ENCODE peak calls at places on chromosome 16, in nine cellular contexts. I is tibial artery, Q is progenitor cell of endocrine pancreas, T is AG04450, F is fibroblast of pulmonary artery, M is type B pancreatic cell, V is bronchial epithelial cell, X is cardiac fibroblast, O is psoas muscle. P is an unnamed sample.

GRCh38 chr16:11161974-11162373 is 94.0 kb downstream of the SOCS1 start:
- DNase-seq in I (no peak), Q (no peak), T (no peak), F (no peak), M (no peak), V (no peak), X (no peak), O (peak; percentile 58), P (no peak)

GRCh38 chr16:64829678-64830077 is 292.2 kb downstream of the CDH11 start:
- DNase-seq in I (no peak), Q (no peak), T (no peak), F (no peak), M (no peak), V (peak; percentile 2), X (no peak), O (no peak), P (no peak)

GRCh38 chr16:55663770-55664677 is 8.2 kb downstream of the SLC6A2 start:
- DNase-seq in I (peak; percentile 12), Q (no peak), T (no peak), F (no peak), M (no peak), V (peak; percentile 93), X (no peak), O (no peak), P (no peak)

GRCh38 chr16:30769379-30770089 is 7.4 kb downstream of the RNF40 start:
- DNase-seq in I (no peak), Q (no peak), T (no peak), F (no peak), M (no peak), V (no peak), X (no peak), O (no peak), P (no peak)

GRCh38 chr16:50578147-50578546 is 30.0 kb downstream of the NKD1 start:
- DNase-seq in I (no peak), Q (no peak), T (no peak), F (no peak), M (no peak), V (peak; percentile 18), X (no peak), O (no peak), P (no peak)

GRCh38 chr16:75052481-75053211 is 53.8 kb downstream of the ZNRF1 start:
- DNase-seq in I (no peak), Q (no peak), T (no peak), F (no peak), M (no peak), V (no peak), X (no peak), O (no peak), P (no peak)

GRCh38 chr16:23318639-23319038 is 16.5 kb downstream of the SCNN1B start:
- DNase-seq in I (peak; percentile 21), Q (no peak), T (no peak), F (no peak), M (no peak), V (peak; percentile 60), X (no peak), O (no peak), P (no peak)

GRCh38 chr16:28086496-28087139 is 23.1 kb upstream of the GSG1L start:
- DNase-seq in I (no peak), Q (no peak), T (no peak), F (no peak), M (no peak), V (no peak), X (no peak), O (no peak), P (no peak)

GRCh38 chr16:49022351-49022963 is 259.2 kb downstream of the CBLN1 start:
- DNase-seq in I (no peak), Q (no peak), T (no peak), F (no peak), M (no peak), V (peak; percentile 85), X (no peak), O (no peak), P (no peak)

GRCh38 chr16:30398660-30399434 is 3.6 kb downstream of the ZNF48 start:
- DNase-seq in I (no peak), Q (no peak), T (no peak), F (no peak), M (no peak), V (no peak), X (no peak), O (no peak), P (no peak)

GRCh38 chr16:70454221-70455034 is at the start of gene FCSK:
- DNase-seq in I (peak; percentile 75), Q (peak; percentile 80), T (peak; percentile 10), F (peak; percentile 69), M (peak; percentile 80), V (peak; percentile 49), X (peak; percentile 78), O (peak; percentile 85), P (no peak)

GRCh38 chr16:68490829-68491575 is 42.7 kb upstream of the SMPD3 start:
- DNase-seq in I (no peak), Q (no peak), T (no peak), F (peak; percentile 9), M (no peak), V (peak; percentile 96), X (peak; percentile 60), O (no peak), P (no peak)

GRCh38 chr16:4517812-4518211 is 20.8 kb downstream of the CDIP1 start:
- DNase-seq in I (no peak), Q (peak; percentile 39), T (no peak), F (peak; percentile 52), M (no peak), V (no peak), X (peak; percentile 28), O (no peak), P (no peak)

GRCh38 chr16:73572135-73572534 is 524.2 kb upstream of the ZFHX3 start:
- DNase-seq in I (no peak), Q (no peak), T (no peak), F (peak; percentile 11), M (no peak), V (no peak), X (no peak), O (peak; percentile 77), P (no peak)

GRCh38 chr16:83473926-83474660 is 333.7 kb upstream of the HSBP1 start:
- DNase-seq in I (no peak), Q (no peak), T (no peak), F (no peak), M (no peak), V (no peak), X (no peak), O (no peak), P (no peak)

DNA sequence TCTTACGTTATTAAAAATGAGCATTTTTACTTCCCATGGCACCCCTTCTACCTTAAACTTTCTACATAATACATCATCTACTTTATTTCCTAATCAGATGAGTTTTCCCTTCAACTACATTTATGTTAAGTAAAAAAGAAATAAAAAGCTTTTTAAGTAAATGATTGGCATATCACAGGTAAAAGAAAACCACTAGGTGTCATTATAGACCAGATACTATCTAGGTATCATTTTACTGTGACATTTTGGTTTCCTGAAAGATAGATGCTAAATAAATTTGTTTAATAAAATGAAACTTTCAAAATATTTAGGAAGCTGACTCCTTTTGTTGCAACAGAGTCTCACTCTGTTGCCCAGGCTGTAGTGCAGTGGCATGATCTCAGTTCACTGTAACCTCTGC is 3.8 kb upstream of the CMTM1 start:
- DNase-seq in I (no peak), Q (no peak), T (no peak), F (no peak), M (no peak), V (peak; percentile 30), X (no peak), O (no peak), P (no peak)
- TF ChIP-seq CTCF in I (no peak), Q (no peak), T (no peak), F (no peak), M (no peak), V (no peak), X (no peak), O (no peak), P (no peak)

DNA sequence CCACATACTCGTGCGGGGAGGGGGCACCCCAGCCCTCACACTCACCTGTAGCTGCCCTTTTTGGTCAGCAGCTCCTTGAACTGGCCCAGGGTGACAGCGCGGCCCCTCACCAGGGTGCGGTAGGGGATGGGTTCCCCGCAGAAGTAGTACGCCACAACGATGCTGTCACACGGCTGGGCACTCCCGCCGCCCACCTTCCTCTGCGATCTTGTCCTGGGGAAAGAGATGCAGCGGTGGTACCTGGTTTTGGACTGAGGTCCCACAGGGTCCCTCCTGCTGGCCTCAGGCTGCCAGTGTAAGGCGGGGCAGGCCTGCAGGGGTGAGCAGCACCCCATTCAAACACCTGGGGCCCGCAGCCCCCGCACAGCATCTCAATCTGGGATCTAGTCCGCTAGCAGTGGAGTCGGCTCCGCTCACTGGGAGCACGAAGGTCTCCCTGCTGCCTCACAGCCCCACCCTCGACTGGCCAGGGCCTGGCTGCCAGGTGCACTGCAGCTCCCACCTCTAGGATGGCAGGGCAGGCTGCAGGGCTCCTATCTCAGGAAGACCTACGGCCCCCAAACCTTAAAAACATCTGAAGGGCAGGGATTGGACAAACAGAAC is 6.5 kb downstream of the PDIA2 start:
- DNase-seq in I (no peak), Q (no peak), T (no peak), F (no peak), M (no peak), V (no peak), X (no peak), O (peak; percentile 39), P (no peak)
- TF ChIP-seq CTCF in I (no peak), Q (no peak), T (no peak), F (no peak), M (no peak), V (no peak), X (no peak), O (no peak), P (no peak)

DNA sequence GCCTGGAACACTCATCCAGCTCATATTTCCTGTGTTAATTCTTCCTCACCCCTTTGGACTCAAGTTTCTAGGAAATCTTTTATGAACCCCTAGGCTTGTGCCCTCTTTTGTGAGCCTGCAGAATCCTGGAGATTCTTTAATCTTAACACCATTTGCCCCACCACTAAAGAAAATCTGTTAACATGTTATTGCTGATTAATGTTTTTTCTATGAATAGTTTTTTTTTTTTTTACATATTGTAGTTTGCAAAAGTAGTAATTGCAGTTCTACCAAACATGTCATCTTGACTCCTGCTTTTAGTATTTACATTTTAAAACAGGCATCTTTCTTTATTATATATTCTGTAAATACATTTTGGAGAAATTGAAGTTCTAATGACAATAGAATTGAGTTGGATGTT is 8.5 kb downstream of the PRSS54 start:
- DNase-seq in I (no peak), Q (no peak), T (no peak), F (no peak), M (no peak), V (no peak), X (no peak), O (no peak), P (no peak)
- TF ChIP-seq CTCF in I (no peak), Q (no peak), T (no peak), F (no peak), M (no peak), V (no peak), X (no peak), O (no peak), P (no peak)

DNA sequence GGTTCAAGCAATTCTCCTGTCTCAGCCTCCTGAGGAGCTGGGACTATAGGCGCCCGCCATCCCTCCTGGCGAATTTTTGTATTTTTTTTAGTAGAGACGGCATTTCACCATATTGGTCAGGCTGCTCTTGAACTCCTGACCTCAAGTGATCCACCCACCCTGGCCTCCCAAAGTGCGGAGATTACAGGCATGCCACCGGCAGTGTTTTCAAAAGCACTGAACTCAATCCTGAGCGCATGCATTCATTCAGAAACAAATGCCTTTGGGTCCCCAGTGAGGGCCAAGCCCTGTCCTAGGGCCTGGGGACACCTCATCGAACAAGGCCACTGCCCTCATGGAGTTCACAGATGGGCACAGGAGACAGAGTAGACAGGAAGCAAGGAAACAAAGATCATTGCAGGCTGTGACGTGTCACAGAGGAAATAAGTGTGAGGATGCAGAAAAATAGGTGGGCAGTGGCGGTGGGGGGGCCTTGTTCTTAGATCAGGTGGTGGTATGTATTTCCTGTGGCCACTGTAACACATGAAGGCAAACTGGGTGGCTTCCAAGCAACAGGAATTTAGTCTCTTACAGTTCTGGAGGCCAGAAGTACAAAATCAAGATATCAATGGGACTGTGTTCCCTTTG is 12.5 kb downstream of the TMEM114 start:
- DNase-seq in I (no peak), Q (no peak), T (no peak), F (no peak), M (no peak), V (no peak), X (no peak), O (no peak), P (no peak)
- TF ChIP-seq CTCF in I (no peak), Q (no peak), T (no peak), F (no peak), M (no peak), V (no peak), X (no peak), O (no peak), P (no peak)

P was measured in AG09319.